ENCODE peak calls at places on chromosomes 6 and 20, in seven cellular contexts. N is sigmoid colon; I is psoas muscle; Y is AG20443; C is naive thymus-derived CD8-positive, alpha-beta T cell; R is activated CD4-positive, alpha-beta T cell treated with anti-CD3 and anti-CD28 coated beads, Interleukin-2, amount 10 ng/mL, durations not matched to agents 7 days and 5 days; A is NCI-H1694 treated with DMSO at 0.1 percent for 48 hours. O is an unnamed sample.

GRCh38 chr6:9131616-9132015 is 696.3 kb upstream of the SLC35B3 start:
- DNase-seq in N (no peak), I (no peak), Y (no peak), C (no peak), R (no peak), A (no peak), O (no peak)

GRCh38 chr6:1554241-1554880 is 55.4 kb upstream of the FOXC1 start:
- DNase-seq in N (no peak), I (no peak), Y (no peak), C (no peak), R (peak; percentile 30), A (no peak), O (no peak)

GRCh38 chr6:14682821-14683220 is 563.0 kb upstream of the JARID2 start:
- DNase-seq in N (no peak), I (no peak), Y (peak; percentile 48), C (no peak), R (no peak), A (no peak), O (no peak)

GRCh38 chr6:142647436-142648389 is 297.3 kb downstream of the HIVEP2 start:
- DNase-seq in N (no peak), I (no peak), Y (no peak), C (no peak), R (no peak), A (no peak), O (no peak)

GRCh38 chr6:23532227-23532626 is 593.8 kb upstream of the NRSN1 start:
- DNase-seq in N (no peak), I (no peak), Y (no peak), C (no peak), R (no peak), A (no peak), O (no peak)

GRCh38 chr6:121794630-121795029 is 359.2 kb downstream of the GJA1 start:
- DNase-seq in N (no peak), I (no peak), Y (peak; percentile 90), C (no peak), R (no peak), A (no peak), O (no peak)

GRCh38 chr20:58086763-58087566 is 141.5 kb downstream of the ANKRD60 start:
- DNase-seq in N (peak; percentile 43), I (no peak), Y (peak; percentile 78), C (no peak), R (peak; percentile 16), A (peak; percentile 8), O (no peak)

GRCh38 chr20:41969656-41970055 is 351.5 kb upstream of the CHD6 start:
- DNase-seq in N (no peak), I (no peak), Y (no peak), C (no peak), R (no peak), A (no peak), O (no peak)

GRCh38 chr20:49320460-49320859 is 42.6 kb upstream of the ZNFX1 start:
- DNase-seq in N (no peak), I (no peak), Y (peak; percentile 69), C (no peak), R (no peak), A (no peak), O (no peak)

GRCh38 chr20:49424536-49424935 is 57.9 kb downstream of the KCNB1 start:
- DNase-seq in N (peak; percentile 70), I (peak; percentile 59), Y (no peak), C (no peak), R (no peak), A (peak; percentile 56), O (no peak)

GRCh38 chr6:156534594-156534993 is 242.6 kb upstream of the ARID1B start:
- DNase-seq in N (no peak), I (no peak), Y (no peak), C (no peak), R (no peak), A (no peak), O (no peak)

GRCh38 chr6:145250436-145250835 is 484.9 kb downstream of the EPM2A start:
- DNase-seq in N (no peak), I (no peak), Y (no peak), C (no peak), R (no peak), A (no peak), O (no peak)

GRCh38 chr6:24494726-24495515 is at the start of gene ALDH5A1:
- DNase-seq in N (peak; percentile 77), I (peak; percentile 85), Y (peak; percentile 87), C (peak; percentile 80), R (peak; percentile 75), A (peak; percentile 51), O (peak; percentile 90)

GRCh38 chr6:35363293-35363750 is 21.0 kb downstream of the PPARD start:
- DNase-seq in N (no peak), I (peak; percentile 78), Y (peak; percentile 72), C (no peak), R (no peak), A (no peak), O (no peak)

GRCh38 chr6:16334671-16335070 is 96.3 kb downstream of the GMPR start:
- DNase-seq in N (peak; percentile 88), I (peak; percentile 84), Y (peak; percentile 80), C (no peak), R (no peak), A (no peak), O (peak; percentile 95)

GRCh38 chr6:35497571-35498406 is 910 bp upstream of the TEAD3 start:
- DNase-seq in N (peak; percentile 92), I (peak; percentile 85), Y (peak; percentile 87), C (no peak), R (peak; percentile 43), A (no peak), O (peak; percentile 63)

GRCh38 chr6:139801571-139802321 is 427.3 kb upstream of the CITED2 start:
- DNase-seq in N (no peak), I (no peak), Y (peak; percentile 15), C (no peak), R (no peak), A (no peak), O (no peak)

GRCh38 chr6:14601490-14601889 is 483.9 kb downstream of the CD83 start:
- DNase-seq in N (no peak), I (no peak), Y (no peak), C (no peak), R (no peak), A (no peak), O (no peak)

GRCh38 chr6:38138374-38138773 is 318.8 kb downstream of the ZFAND3 start:
- DNase-seq in N (no peak), I (no peak), Y (no peak), C (no peak), R (no peak), A (no peak), O (no peak)

GRCh38 chr6:119043265-119043664 is 35.2 kb downstream of the FAM184A start:
- DNase-seq in N (no peak), I (no peak), Y (no peak), C (no peak), R (no peak), A (no peak), O (no peak)

GRCh38 chr20:31494131-31494530 is 19.0 kb downstream of the REM1 start:
- DNase-seq in N (no peak), I (no peak), Y (peak; percentile 66), C (no peak), R (no peak), A (no peak), O (no peak)

GRCh38 chr6:33815854-33816253 is 12.1 kb upstream of the MLN start:
- DNase-seq in N (no peak), I (no peak), Y (peak; percentile 48), C (no peak), R (peak; percentile 28), A (peak; percentile 56), O (no peak)

GRCh38 chr6:168450921-168451320 is 9.9 kb downstream of the SMOC2 start:
- DNase-seq in N (no peak), I (no peak), Y (no peak), C (no peak), R (no peak), A (no peak), O (no peak)

GRCh38 chr6:25172819-25173218 is 106.4 kb upstream of the CARMIL1 start:
- DNase-seq in N (no peak), I (no peak), Y (peak; percentile 90), C (no peak), R (no peak), A (no peak), O (no peak)

GRCh38 chr20:5614506-5614905 is 135.7 kb upstream of the SHLD1 start:
- DNase-seq in N (no peak), I (no peak), Y (no peak), C (no peak), R (no peak), A (no peak), O (peak; percentile 50)

GRCh38 chr6:71446084-71446869 is 157.7 kb downstream of the OGFRL1 start:
- DNase-seq in N (no peak), I (no peak), Y (peak; percentile 13), C (no peak), R (no peak), A (no peak), O (no peak)

GRCh38 chr20:52402950-52403349 is 211.4 kb upstream of the ZFP64 start:
- DNase-seq in N (no peak), I (no peak), Y (no peak), C (no peak), R (no peak), A (no peak), O (no peak)

GRCh38 chr20:32893878-32894483 is 35.3 kb downstream of the EFCAB8 start:
- DNase-seq in N (no peak), I (no peak), Y (peak; percentile 43), C (no peak), R (no peak), A (no peak), O (no peak)

GRCh38 chr6:165106261-165106660 is 203.1 kb downstream of the C6orf118 start:
- DNase-seq in N (no peak), I (no peak), Y (no peak), C (no peak), R (no peak), A (no peak), O (no peak)

GRCh38 chr6:168127384-168127868 is 48.4 kb upstream of the FRMD1 start:
- DNase-seq in N (peak; percentile 40), I (peak; percentile 23), Y (no peak), C (no peak), R (no peak), A (no peak), O (peak; percentile 2)

GRCh38 chr6:138404666-138405337 is 779 bp downstream of the HEBP2 start:
- DNase-seq in N (peak; percentile 74), I (peak; percentile 55), Y (peak; percentile 26), C (peak; percentile 11), R (peak; percentile 13), A (no peak), O (peak; percentile 90)

GRCh38 chr6:28634758-28635546 is 109.3 kb downstream of the GPX5 start:
- DNase-seq in N (no peak), I (no peak), Y (peak; percentile 32), C (no peak), R (no peak), A (peak; percentile 48), O (no peak)

GRCh38 chr20:31833130-31833930 is 12.1 kb downstream of the FOXS1 start:
- DNase-seq in N (no peak), I (peak; percentile 85), Y (peak; percentile 70), C (peak; percentile 12), R (peak; percentile 63), A (peak; percentile 16), O (no peak)

GRCh38 chr6:35327349-35328027 is 14.9 kb upstream of the PPARD start:
- DNase-seq in N (no peak), I (peak; percentile 67), Y (peak; percentile 83), C (peak; percentile 74), R (peak; percentile 83), A (peak; percentile 31), O (no peak)

GRCh38 chr6:37845026-37845911 is 25.7 kb downstream of the ZFAND3 start:
- DNase-seq in N (no peak), I (no peak), Y (no peak), C (no peak), R (no peak), A (no peak), O (no peak)

GRCh38 chr6:24359640-24360454 is 2.0 kb upstream of the DCDC2 start:
- DNase-seq in N (peak; percentile 74), I (peak; percentile 82), Y (peak; percentile 77), C (peak; percentile 61), R (peak; percentile 87), A (peak; percentile 74), O (peak; percentile 85)

GRCh38 chr6:13614126-13614925 is 809 bp upstream of the NOL7 start:
- DNase-seq in N (peak; percentile 74), I (peak; percentile 74), Y (peak; percentile 66), C (peak; percentile 13), R (no peak), A (peak; percentile 73), O (peak; percentile 22)

GRCh38 chr20:57301026-57301425 is 28.6 kb upstream of the SPO11 start:
- DNase-seq in N (no peak), I (no peak), Y (no peak), C (no peak), R (no peak), A (no peak), O (no peak)